ENCODE peak calls at places on chromosome 21, in seven cellular contexts. G is prostate gland, V is transverse colon, P is sigmoid colon, T is K562, S is SK-N-SH, B is HCT116. X is an unnamed sample.

GRCh38 chr21:32772281-32773047 is 909 bp upstream of the PAXBP1 start:
- DNase-seq in G (peak), S (peak), V (peak), B (no peak), T (peak), P (no peak), X (no peak)

GRCh38 chr21:45138199-45139002 is 64.0 kb downstream of the ADARB1 start:
- DNase-seq in P (peak), S (peak), V (peak), T (peak), G (no peak), B (peak), X (no peak)

GRCh38 chr21:28944296-28944695 is 48.4 kb downstream of the LTN1 start:
- DNase-seq in T (no peak), S (no peak), G (no peak), P (no peak), B (no peak), V (no peak), X (no peak)

GRCh38 chr21:46605759-46606426 is 1.0 kb upstream of the S100B start:
- DNase-seq in B (no peak), P (no peak), S (no peak), G (no peak), V (peak), T (peak), X (no peak)

GRCh38 chr21:45129231-45129923 is 55.0 kb downstream of the ADARB1 start:
- DNase-seq in V (no peak), B (no peak), G (no peak), P (no peak), S (no peak), T (peak), X (no peak)

GRCh38 chr21:29423051-29423450 is 124.3 kb downstream of the BACH1 start:
- DNase-seq in V (no peak), G (no peak), P (no peak), B (no peak), S (no peak), T (no peak), X (no peak)

GRCh38 chr21:25324666-25325065 is 282.6 kb downstream of the MRPL39 start:
- DNase-seq in T (no peak), P (no peak), B (no peak), V (no peak), G (no peak), S (no peak), X (no peak)

GRCh38 chr21:26070822-26071425 is 99.6 kb downstream of the APP start:
- DNase-seq in V (peak), G (no peak), S (peak), B (no peak), P (peak), T (no peak), X (no peak)

GRCh38 chr21:26432410-26432809 is 140.7 kb downstream of the CYYR1 start:
- DNase-seq in B (no peak), S (no peak), G (no peak), P (no peak), V (no peak), T (no peak), X (no peak)

GRCh38 chr21:14889080-14889805 is 175.6 kb downstream of the NRIP1 start:
- DNase-seq in P (no peak), V (peak), T (no peak), G (no peak), B (no peak), S (no peak), X (no peak)

GRCh38 chr21:26752849-26753248 is 92.4 kb downstream of the ADAMTS1 start:
- DNase-seq in V (no peak), B (no peak), T (no peak), G (no peak), S (no peak), P (no peak), X (no peak)

GRCh38 chr21:45253180-45253579 is 34.5 kb downstream of the POFUT2 start:
- DNase-seq in G (no peak), B (no peak), T (no peak), P (no peak), V (no peak), S (no peak), X (no peak)

GRCh38 chr21:31335957-31336738 is 7.9 kb downstream of the TIAM1 start:
- DNase-seq in P (peak), G (no peak), T (no peak), S (no peak), B (no peak), V (no peak), X (no peak)

GRCh38 chr21:46051821-46052675 is 45.9 kb upstream of the COL6A2 start:
- DNase-seq in G (no peak), B (no peak), T (no peak), V (no peak), S (no peak), P (peak), X (no peak)

GRCh38 chr21:21714396-21714795 is 716.2 kb downstream of the NCAM2 start:
- DNase-seq in G (no peak), V (no peak), B (no peak), S (no peak), T (no peak), P (no peak), X (no peak)

GRCh38 chr21:17732306-17732705 is 86.8 kb downstream of the C21orf91 start:
- DNase-seq in G (no peak), P (no peak), S (peak), B (no peak), T (no peak), V (no peak), X (no peak)

GRCh38 chr21:25298512-25299491 is 308.5 kb downstream of the MRPL39 start:
- DNase-seq in T (no peak), S (no peak), G (no peak), B (no peak), V (no peak), P (no peak), X (no peak)

GRCh38 chr21:45373991-45374816 is 30.8 kb upstream of the COL18A1 start:
- DNase-seq in B (no peak), P (peak), T (no peak), S (no peak), G (no peak), V (no peak), X (no peak)

GRCh38 chr21:35643176-35643575 is 417.1 kb downstream of the SETD4 start:
- DNase-seq in P (no peak), V (no peak), G (no peak), S (no peak), T (no peak), B (no peak), X (no peak)

GRCh38 chr21:40331182-40331581 is 463.9 kb downstream of the PCP4 start:
- DNase-seq in S (no peak), G (no peak), T (no peak), V (no peak), P (no peak), B (no peak), X (no peak)

GRCh38 chr21:46662367-46662654 is 26.8 kb downstream of the PRMT2 start:
- DNase-seq in P (no peak), B (no peak), V (no peak), T (no peak), G (no peak), S (peak), X (no peak)

GRCh38 chr21:29657228-29657989 is 282.4 kb downstream of the GRIK1 start:
- DNase-seq in S (no peak), V (no peak), T (peak), B (no peak), G (no peak), P (no peak), X (no peak)

GRCh38 chr21:46228345-46229051 is at the start of gene LSS:
- DNase-seq in B (peak), P (peak), S (peak), G (peak), V (peak), T (peak), X (peak)

GRCh38 chr21:44461438-44462089 is 6.3 kb downstream of the LRRC3 start:
- DNase-seq in V (no peak), S (peak), B (no peak), P (peak), T (peak), G (no peak), X (no peak)

GRCh38 chr21:45990741-45991605 is 9.4 kb downstream of the COL6A1 start:
- DNase-seq in V (peak), P (peak), G (no peak), S (no peak), T (no peak), B (no peak), X (no peak)

GRCh38 chr21:29849735-29850176 is 90.0 kb downstream of the GRIK1 start:
- DNase-seq in S (peak), T (peak), G (peak), B (no peak), V (peak), P (no peak), X (peak)

GRCh38 chr21:45151484-45152115 is 77.2 kb downstream of the ADARB1 start:
- DNase-seq in V (no peak), T (no peak), S (no peak), G (no peak), P (peak), B (no peak), X (no peak)

GRCh38 chr21:32624726-32625125 is 12.5 kb upstream of the CFAP298 start:
- DNase-seq in V (no peak), P (no peak), B (peak), T (no peak), G (no peak), S (no peak), X (no peak)

GRCh38 chr21:45590726-45591618 is 48.7 kb upstream of the SLC19A1 start:
- DNase-seq in S (no peak), B (no peak), T (peak), P (peak), G (no peak), V (peak), X (no peak)

GRCh38 chr21:31877558-31877957 is 4.7 kb downstream of the HUNK start:
- DNase-seq in T (no peak), V (no peak), G (no peak), P (no peak), B (no peak), S (no peak), X (no peak)

GRCh38 chr21:45045481-45045880 is 28.9 kb upstream of the ADARB1 start:
- DNase-seq in T (no peak), P (no peak), S (no peak), V (no peak), G (no peak), B (no peak), X (no peak)

GRCh38 chr21:46117586-46118304 is 19.8 kb downstream of the COL6A2 start:
- DNase-seq in S (peak), P (peak), V (peak), B (no peak), T (no peak), G (no peak), X (no peak)

GRCh38 chr21:35619184-35619583 is 441.1 kb downstream of the SETD4 start:
- DNase-seq in V (no peak), P (no peak), B (no peak), G (no peak), T (no peak), S (no peak), X (no peak)

GRCh38 chr21:32702702-32703101 is 25.1 kb downstream of the SYNJ1 start:
- DNase-seq in T (no peak), B (no peak), P (no peak), S (no peak), V (no peak), G (no peak), X (no peak)

DNA sequence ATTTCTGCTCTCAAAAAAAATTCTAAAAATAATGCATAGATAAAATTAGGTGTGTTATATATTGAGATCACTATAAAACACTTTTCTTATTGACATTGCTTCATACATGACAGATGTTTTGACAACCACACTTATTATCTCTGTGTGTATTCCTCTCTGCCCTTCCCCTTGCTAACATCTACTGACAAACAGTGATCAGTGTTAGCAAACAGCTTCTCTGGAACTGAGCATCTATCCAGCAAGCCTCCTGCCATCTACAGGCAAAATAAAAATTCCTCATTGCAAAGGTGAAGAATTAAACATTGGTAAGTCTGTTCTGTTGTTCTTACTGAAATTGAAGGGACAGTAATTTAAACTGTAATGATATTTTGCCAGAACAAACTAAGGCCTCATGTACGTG is 2153.9 kb downstream of the NCAM2 start:
- DNase-seq in S (peak), B (no peak), V (no peak), G (no peak), P (no peak), T (no peak), X (no peak)
- TF ChIP-seq CTCF in S (no peak), B (no peak), V (no peak), G (no peak), P (no peak), T (no peak), X (no peak)

DNA sequence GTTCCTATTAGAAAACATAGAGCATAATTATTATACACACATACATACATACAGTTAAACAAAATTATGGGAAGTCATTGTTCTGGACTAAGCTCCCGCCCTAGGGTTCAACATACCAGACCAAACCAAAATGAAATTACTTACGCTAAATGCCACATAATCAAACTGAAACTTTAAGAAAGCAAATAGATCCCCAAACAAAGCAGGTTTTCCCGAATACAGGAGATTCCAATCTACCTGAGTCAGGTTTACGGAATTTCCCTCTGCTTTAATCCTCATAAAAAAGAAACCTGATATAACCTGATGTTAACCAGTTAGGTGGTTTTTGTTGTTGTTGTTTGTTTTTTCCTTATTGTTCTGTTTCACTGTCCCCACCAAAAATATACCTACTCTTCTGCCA is 1886.9 kb downstream of the NCAM2 start:
- DNase-seq in G (no peak), B (no peak), S (no peak), V (no peak), T (no peak), P (no peak), X (no peak)
- TF ChIP-seq POLR2AphosphoS5 in G (no peak), B (no peak), S (no peak), V (no peak), T (no peak), P (no peak), X (no peak)

GRCh38 chr21:34582506-34583150 is 32.3 kb downstream of the RCAN1 start:
- DNase-seq in P (no peak), T (peak), S (peak), V (no peak), G (peak), B (no peak), X (no peak)
- TF ChIP-seq CTCF in P (no peak), T (peak), S (peak), V (peak), G (peak), B (peak), X (peak)

GRCh38 chr21:41427556-41427955 is 1.5 kb downstream of the MX1 start:
- DNase-seq in G (no peak), T (no peak), S (no peak), V (no peak), B (no peak), P (no peak), X (no peak)

GRCh38 chr21:41428847-41429246 is 2.8 kb downstream of the MX1 start:
- DNase-seq in V (no peak), G (no peak), B (no peak), P (no peak), S (no peak), T (no peak), X (no peak)

GRCh38 chr21:41428311-41428710 is 2.3 kb downstream of the MX1 start:
- DNase-seq in P (no peak), S (no peak), T (no peak), G (no peak), V (no peak), B (no peak), X (no peak)

GRCh38 chr21:41429925-41430491 is 4.0 kb downstream of the MX1 start:
- DNase-seq in G (no peak), P (no peak), T (no peak), S (no peak), B (no peak), V (no peak), X (no peak)

DNA sequence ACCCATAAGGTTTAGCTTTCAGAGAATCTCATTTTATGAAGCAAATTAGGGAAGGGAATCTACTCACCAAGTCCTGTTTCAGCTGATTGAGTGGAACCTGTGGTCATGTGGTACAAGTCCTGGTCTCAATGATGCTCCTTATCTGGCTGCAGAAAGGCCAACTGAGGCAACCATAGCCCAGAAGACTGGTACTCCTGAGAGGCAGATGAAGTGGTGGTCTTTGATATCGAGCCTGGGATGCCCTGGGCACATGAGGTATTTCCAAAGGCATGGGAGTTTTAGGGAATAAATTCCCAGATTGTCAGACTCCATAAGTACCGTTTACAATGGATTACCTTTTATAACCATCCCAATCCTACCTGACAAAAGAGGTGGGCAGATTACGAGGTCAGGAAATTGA is 3.3 kb downstream of the MX1 start:
- DNase-seq in T (no peak), G (no peak), V (no peak), B (no peak), P (no peak), S (no peak), X (no peak)
- TF ChIP-seq POLR2AphosphoS5 in T (no peak), G (no peak), V (no peak), B (no peak), P (no peak), S (no peak), X (no peak)

DNA sequence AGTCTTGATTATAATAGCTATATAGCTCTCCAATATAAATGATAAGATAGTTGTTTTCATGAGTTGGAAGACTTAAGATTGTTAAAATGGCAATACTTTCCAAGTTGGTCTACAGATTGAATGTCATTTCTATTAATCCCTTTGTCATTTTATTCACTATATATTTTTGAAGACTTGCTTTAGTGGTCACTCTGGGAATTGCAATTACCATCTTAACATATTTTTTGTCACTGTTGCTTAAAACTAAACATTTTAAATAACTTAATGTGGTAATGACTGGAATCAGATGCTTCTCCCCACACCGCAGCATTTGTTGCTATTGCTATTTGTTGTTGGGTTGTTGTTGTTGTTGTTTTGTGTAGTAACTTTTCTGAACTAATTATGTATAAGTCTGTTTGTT is 1592.9 kb downstream of the MRPL39 start:
- DNase-seq in V (no peak), B (no peak), P (no peak), S (no peak), G (no peak), T (no peak), X (no peak)
- TF ChIP-seq CTCF in V (no peak), B (no peak), P (no peak), S (peak), G (peak), T (no peak), X (no peak)

DNA sequence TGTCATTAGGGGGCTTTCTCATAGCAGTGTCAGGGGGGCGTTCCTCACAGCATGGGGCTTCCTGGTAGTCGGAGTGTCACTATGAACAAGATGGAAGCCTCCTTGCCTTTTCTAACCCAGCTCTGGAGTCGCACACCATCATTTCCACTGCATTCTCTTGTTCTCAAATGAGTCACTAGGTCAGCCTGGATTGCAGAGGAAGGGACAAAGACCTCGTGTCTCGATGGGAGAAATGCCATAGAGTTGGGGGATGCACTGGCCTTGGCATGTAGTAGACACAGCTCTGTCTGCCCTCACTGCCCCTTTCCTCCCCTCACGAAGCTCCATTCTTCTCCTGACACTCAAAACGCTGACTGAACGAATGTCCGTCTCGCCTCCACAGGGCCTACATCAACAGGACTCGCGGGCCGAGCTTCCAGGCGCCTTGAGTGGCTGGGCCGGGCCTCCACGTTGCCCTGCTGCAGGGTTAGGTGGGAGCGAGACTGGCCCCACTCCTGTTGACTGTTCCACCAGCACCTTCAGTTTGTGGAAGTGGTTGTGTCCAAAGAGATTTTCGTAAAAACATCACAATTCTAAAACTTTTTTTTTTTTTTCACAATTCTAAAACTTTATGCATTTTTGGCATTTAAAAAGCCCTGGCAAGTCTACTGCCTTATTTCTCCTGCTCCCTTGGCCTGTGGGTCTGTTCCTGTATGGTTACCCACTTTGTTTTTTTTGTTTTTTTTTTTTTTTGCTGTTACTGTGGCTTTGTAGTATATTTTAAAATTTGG is 18.8 kb downstream of the PKNOX1 start:
- DNase-seq in P (peak), T (no peak), B (no peak), S (no peak), V (no peak), G (no peak), X (no peak)
- TF ChIP-seq POLR2AphosphoS5 in P (no peak), T (no peak), B (no peak), S (no peak), V (no peak), G (no peak), X (no peak)

GRCh38 chr21:37292041-37292440 is 24.9 kb upstream of the VPS26C start:
- DNase-seq in V (no peak), B (no peak), T (no peak), P (no peak), G (no peak), S (no peak), X (no peak)
- TF ChIP-seq CTCF in V (no peak), B (no peak), T (no peak), P (no peak), G (no peak), S (no peak), X (no peak)

X was measured in Panc1.